ENCODE peak calls at places on chromosomes 11 and 22, in eight cellular contexts. X is CD4-positive, alpha-beta memory T cell; G is Calu3; H is Jurkat, Clone E6-1; B is activated CD4-positive, CD25-positive, alpha-beta regulatory T cell; V is midbrain; R is chondrocyte; P is AG09309. U is an unnamed sample.

GRCh38 chr11:125375146-125375545 is 120.9 kb downstream of the FEZ1 start:
- DNase-seq in X (no peak), G (no peak), H (no peak), B (no peak), V (no peak), R (no peak), P (no peak), U (no peak)

GRCh38 chr11:57214494-57214893 is 22.6 kb downstream of the APLNR start:
- DNase-seq in X (no peak), G (no peak), H (no peak), B (no peak), V (no peak), R (no peak), P (peak; percentile 21), U (no peak)

GRCh38 chr11:131037873-131038272 is 121.6 kb upstream of the SNX19 start:
- DNase-seq in X (no peak), G (no peak), H (no peak), B (no peak), V (no peak), R (no peak), P (no peak), U (no peak)

GRCh38 chr11:72038491-72038890 is 39.8 kb downstream of the IL18BP start:
- DNase-seq in X (no peak), G (no peak), H (no peak), B (no peak), V (peak; percentile 76), R (no peak), P (peak; percentile 46), U (no peak)

GRCh38 chr11:8267831-8268529 is 4.3 kb upstream of the LMO1 start:
- DNase-seq in X (peak; percentile 15), G (peak; percentile 26), H (peak; percentile 92), B (no peak), V (no peak), R (peak; percentile 81), P (no peak), U (no peak)

GRCh38 chr11:92050305-92050704 is 174.3 kb upstream of the FAT3 start:
- DNase-seq in X (no peak), G (no peak), H (no peak), B (no peak), V (no peak), R (no peak), P (no peak), U (no peak)

GRCh38 chr22:37823134-37823985 is at the start of gene GALR3:
- DNase-seq in X (no peak), G (no peak), H (no peak), B (no peak), V (no peak), R (no peak), P (no peak), U (no peak)

GRCh38 chr11:9222654-9223053 is 42.5 kb downstream of the DENND5A start:
- DNase-seq in X (no peak), G (no peak), H (no peak), B (no peak), V (no peak), R (no peak), P (no peak), U (no peak)

GRCh38 chr11:57571631-57572030 is 4.2 kb upstream of the UBE2L6 start:
- DNase-seq in X (no peak), G (no peak), H (peak; percentile 59), B (no peak), V (no peak), R (no peak), P (no peak), U (no peak)

GRCh38 chr22:48299124-48299523 is 1528.5 kb downstream of the BRD1 start:
- DNase-seq in X (no peak), G (no peak), H (no peak), B (no peak), V (no peak), R (no peak), P (no peak), U (no peak)

GRCh38 chr11:17753153-17753552 is 18.6 kb downstream of the KCNC1 start:
- DNase-seq in X (no peak), G (no peak), H (no peak), B (no peak), V (no peak), R (peak; percentile 73), P (no peak), U (no peak)